ENCODE peak calls at places on chromosomes 1 and 21, in five cellular contexts. V is K562, I is HepG2, M is H1, Y is GM12878. E is an unnamed sample.

GRCh38 chr1:206575165-206575893 is 36.9 kb downstream of the EIF2D start:
- DNase-seq in V (peak; percentile 89), I (no peak), M (no peak), Y (no peak), E (peak; percentile 22)

GRCh38 chr1:150661156-150661555 is 31.7 kb upstream of the ENSA start:
- DNase-seq in V (no peak), I (no peak), M (no peak), Y (no peak), E (no peak)

GRCh38 chr1:20153000-20153418 is 13.9 kb downstream of the PLA2G2F start:
- DNase-seq in V (no peak), I (no peak), M (no peak), Y (no peak), E (peak; percentile 61)

GRCh38 chr1:9473032-9473792 is 66.1 kb upstream of the SLC25A33 start:
- DNase-seq in V (peak; percentile 38), I (no peak), M (no peak), Y (no peak), E (no peak)

GRCh38 chr21:45333583-45334121 is 46.0 kb upstream of the POFUT2 start:
- DNase-seq in V (no peak), I (no peak), M (no peak), Y (no peak), E (no peak)

GRCh38 chr1:36876990-36877389 is 157.3 kb downstream of the GRIK3 start:
- DNase-seq in V (no peak), I (no peak), M (no peak), Y (no peak), E (no peak)

GRCh38 chr21:25895565-25896205 is 160.9 kb downstream of the GABPA start:
- DNase-seq in V (peak; percentile 15), I (no peak), M (no peak), Y (no peak), E (peak; percentile 66)

GRCh38 chr1:206834711-206835110 is 30.7 kb upstream of the IL20 start:
- DNase-seq in V (no peak), I (no peak), M (peak; percentile 26), Y (no peak), E (no peak)

GRCh38 chr1:175222296-175222938 is 29.8 kb upstream of the KIAA0040 start:
- DNase-seq in V (no peak), I (no peak), M (no peak), Y (no peak), E (no peak)

GRCh38 chr1:228368801-228369607 is 37.6 kb downstream of the TRIM11 start:
- DNase-seq in V (peak; percentile 97), I (no peak), M (no peak), Y (no peak), E (no peak)

GRCh38 chr21:32426592-32427051 is 14.1 kb downstream of the EVA1C start:
- DNase-seq in V (no peak), I (peak; percentile 23), M (no peak), Y (no peak), E (no peak)

GRCh38 chr1:44323952-44324351 is 31.1 kb downstream of the ERI3 start:
- DNase-seq in V (no peak), I (no peak), M (no peak), Y (no peak), E (no peak)

GRCh38 chr1:46577671-46578070 is 26.2 kb upstream of the KNCN start:
- DNase-seq in V (no peak), I (no peak), M (no peak), Y (no peak), E (no peak)

GRCh38 chr21:39676054-39676771 is 63.5 kb downstream of the B3GALT5 start:
- DNase-seq in V (no peak), I (peak; percentile 17), M (no peak), Y (peak; percentile 51), E (no peak)

GRCh38 chr1:46682064-46682463 is 10.4 kb downstream of the TEX38 start:
- DNase-seq in V (no peak), I (no peak), M (no peak), Y (no peak), E (no peak)

GRCh38 chr1:148315081-148315811 is 163.2 kb upstream of the NBPF11 start:
- DNase-seq in V (no peak), I (no peak), M (no peak), Y (peak; percentile 38), E (no peak)

GRCh38 chr21:45253180-45253579 is 34.5 kb downstream of the POFUT2 start:
- DNase-seq in V (no peak), I (no peak), M (peak; percentile 43), Y (no peak), E (no peak)

GRCh38 chr1:89516055-89516454 is 8.6 kb upstream of the LRRC8B start:
- DNase-seq in V (peak; percentile 65), I (peak; percentile 6), M (no peak), Y (no peak), E (no peak)

GRCh38 chr1:45322486-45323040 is 4.1 kb upstream of the HPDL start:
- DNase-seq in V (no peak), I (no peak), M (no peak), Y (no peak), E (no peak)

GRCh38 chr1:45328680-45329079 is 2.0 kb downstream of the HPDL start:
- DNase-seq in V (no peak), I (no peak), M (peak; percentile 63), Y (no peak), E (peak; percentile 33)

GRCh38 chr1:45327644-45328515 is 1.2 kb downstream of the HPDL start:
- DNase-seq in V (no peak), I (no peak), M (peak; percentile 65), Y (no peak), E (peak; percentile 46)

GRCh38 chr1:45326627-45327591 is at the start of gene HPDL:
- DNase-seq in V (no peak), I (no peak), M (peak; percentile 85), Y (no peak), E (peak; percentile 95)

GRCh38 chr1:45325816-45326506 is 734 bp upstream of the HPDL start:
- DNase-seq in V (no peak), I (no peak), M (no peak), Y (no peak), E (no peak)
- TF ChIP-seq CREB1 in V (no peak), I (no peak), M (no peak), Y (no peak), E (no peak)

DNA sequence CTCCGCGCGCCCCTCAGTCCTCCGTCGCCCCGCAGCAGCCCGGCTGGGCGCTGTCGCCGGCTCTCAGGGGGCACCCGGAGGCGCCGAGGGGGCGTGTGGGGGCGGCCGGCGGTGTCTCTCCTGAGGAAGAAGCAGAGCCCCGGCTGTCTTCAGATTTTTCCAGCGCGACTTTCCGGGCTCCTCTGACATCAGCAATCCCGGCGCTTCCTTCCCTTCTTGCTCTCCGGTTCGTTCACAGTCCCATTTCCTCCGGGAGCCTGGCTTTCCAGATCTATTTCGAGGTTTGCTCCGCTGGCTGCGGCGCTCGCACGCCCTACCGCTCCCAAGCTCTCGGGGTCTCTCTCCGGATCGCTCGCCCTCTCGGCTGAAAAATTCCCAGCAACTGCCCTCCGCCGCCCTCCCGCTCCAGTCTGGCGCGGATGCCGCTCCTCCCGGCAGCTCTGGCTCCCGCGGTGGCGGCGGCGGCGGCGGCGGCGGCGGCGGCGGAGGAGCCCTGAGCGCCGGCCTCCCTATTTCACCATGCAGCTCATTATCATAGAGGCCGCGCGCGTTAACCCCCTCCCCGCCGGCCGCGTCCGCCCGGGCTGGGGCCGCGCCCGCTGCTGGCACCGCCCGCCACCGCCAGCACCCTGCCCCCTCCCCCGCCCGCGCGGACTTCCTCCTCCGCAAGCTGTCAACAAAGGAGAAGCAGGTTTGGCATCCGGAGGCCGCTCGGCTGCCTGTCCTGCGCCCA is at the start of gene PLXNA2:
- DNase-seq in V (peak; percentile 34), I (peak; percentile 52), M (peak; percentile 82), Y (no peak), E (peak; percentile 88)
- H2AFZ ChIP-seq in V (peak within 1 kb of the TSS; percentile 67), I (no peak within 1 kb of the TSS), M (peak within 1 kb of the TSS; percentile 64), Y (peak within 1 kb of the TSS; percentile 60), E (peak within 1 kb of the TSS; percentile 98)

GRCh38 chr1:115105836-115106235 is 16.5 kb upstream of the TSPAN2 start:
- DNase-seq in V (no peak), I (no peak), M (no peak), Y (no peak), E (no peak)

GRCh38 chr1:115112496-115113375 is 23.4 kb upstream of the TSPAN2 start:
- DNase-seq in V (peak; percentile 43), I (no peak), M (peak; percentile 89), Y (no peak), E (peak; percentile 77)

GRCh38 chr1:115107501-115108260 is 18.4 kb upstream of the TSPAN2 start:
- DNase-seq in V (no peak), I (no peak), M (no peak), Y (no peak), E (no peak)
- TF ChIP-seq CREB1 in V (no peak), I (no peak), M (no peak), Y (no peak), E (no peak)

GRCh38 chr1:111884772-111885443 is 104.6 kb downstream of the KCND3 start:
- DNase-seq in V (no peak), I (no peak), M (no peak), Y (no peak), E (no peak)

GRCh38 chr1:111882986-111883560 is 106.4 kb downstream of the KCND3 start:
- DNase-seq in V (no peak), I (no peak), M (no peak), Y (no peak), E (no peak)

GRCh38 chr1:111879086-111879485 is 110.4 kb downstream of the KCND3 start:
- DNase-seq in V (no peak), I (no peak), M (no peak), Y (no peak), E (no peak)

GRCh38 chr1:111880866-111881837 is 108.3 kb downstream of the KCND3 start:
- DNase-seq in V (no peak), I (no peak), M (no peak), Y (no peak), E (no peak)

DNA sequence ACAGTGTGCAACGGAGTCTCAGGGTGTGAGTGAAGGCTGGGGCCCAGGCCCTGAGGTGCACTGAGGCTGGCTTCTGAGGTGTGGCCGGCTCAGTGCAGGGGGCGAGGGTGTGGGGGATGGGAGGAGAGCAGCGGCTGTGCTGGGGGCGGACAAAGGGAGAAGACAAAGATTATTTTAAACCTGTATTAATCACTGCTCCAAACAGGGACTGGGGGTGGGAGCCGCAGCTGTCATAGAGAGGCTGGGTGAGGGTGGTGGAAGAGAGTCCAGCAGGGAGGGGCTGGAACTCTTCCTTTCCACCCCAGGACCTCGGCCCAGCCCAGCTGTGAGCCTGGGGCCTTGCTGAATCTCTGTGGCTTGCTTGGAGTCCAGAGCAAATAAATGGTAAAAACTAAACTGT is 106.9 kb downstream of the KCND3 start:
- DNase-seq in V (no peak), I (no peak), M (no peak), Y (no peak), E (no peak)
- H2AFZ ChIP-seq in V (no peak overlapping the region), I (no peak overlapping the region), M (no peak overlapping the region), Y (no peak overlapping the region), E (no peak overlapping the region)

E was measured in GM23338.